ENCODE peak calls at places on chromosomes 4 and X, in five cellular contexts. S, L, K, O and C are unnamed samples.
A peak's percentile ranks its signal among the peaks of the same experiment; 100 is the strongest.

GRCh38 chr4:153838564-153838963 is 49.7 kb upstream of the SFRP2 start:
- DNase-seq in L (no peak), S (no peak), O (no peak), K (no peak), C (no peak)

GRCh38 chrX:136766785-136767103 is 14.0 kb downstream of the ARHGEF6 start:
- DNase-seq in O (no peak), S (no peak), K (no peak), L (no peak), C (no peak)

GRCh38 chrX:12329476-12329875 is 191.2 kb downstream of the FRMPD4 start:
- DNase-seq in S (peak; percentile 17), K (no peak), L (no peak), O (no peak), C (no peak)

GRCh38 chr4:121308328-121308663 is 72.5 kb downstream of the QRFPR start:
- DNase-seq in O (no peak), L (no peak), K (no peak), S (no peak), C (no peak)

GRCh38 chr4:148076964-148077363 is 345.1 kb downstream of the ARHGAP10 start:
- DNase-seq in L (no peak), S (no peak), K (peak; percentile 45), O (no peak), C (peak; percentile 37)

GRCh38 chr4:157713342-157713741 is 459.5 kb downstream of the GASK1B start:
- DNase-seq in L (no peak), S (no peak), K (no peak), O (no peak), C (no peak)

GRCh38 chr4:47074836-47075235 is 43.5 kb downstream of the GABRB1 start:
- DNase-seq in S (no peak), K (peak; percentile 9), L (no peak), O (no peak), C (no peak)

GRCh38 chr4:149796381-149796780 is 19.3 kb downstream of the IQCM start:
- DNase-seq in S (no peak), K (no peak), L (no peak), O (no peak), C (peak; percentile 18)

GRCh38 chr4:67035501-67035900 is 509.8 kb downstream of the CENPC start:
- DNase-seq in K (peak; percentile 85), S (peak; percentile 61), O (peak; percentile 64), L (no peak), C (peak; percentile 89)

GRCh38 chr4:42412251-42412650 is 15.0 kb downstream of the SHISA3 start:
- DNase-seq in L (no peak), O (no peak), K (peak; percentile 83), S (peak; percentile 97), C (peak; percentile 82)

GRCh38 chr4:128812360-128812958 is 3.0 kb downstream of the JADE1 start:
- DNase-seq in K (peak; percentile 83), L (peak; percentile 68), O (peak; percentile 38), S (peak; percentile 74), C (peak; percentile 81)

GRCh38 chrX:34927866-34928265 is 14.7 kb upstream of the FAM47B start:
- DNase-seq in K (no peak), O (no peak), L (no peak), S (no peak), C (no peak)